ENCODE peak calls at places on chromosome 3, in five cellular contexts. C is activated naive CD8-positive, alpha-beta T cell treated with anti-CD3 and anti-CD28 coated beads, Interleukin-2, amount 50 U/mL, for 24 hours; V is lower lobe of right lung; X is left cardiac atrium; L is cardiac fibroblast. T is an unnamed sample.

GRCh38 chr3:6779140-6779539 is 81.8 kb upstream of the GRM7 start:
- DNase-seq in C (no peak), V (no peak), X (no peak), L (no peak), T (no peak)

GRCh38 chr3:64011685-64012084 is 11.6 kb downstream of the PSMD6 start:
- DNase-seq in C (no peak), V (no peak), X (no peak), L (peak; percentile 91), T (no peak)

GRCh38 chr3:15797600-15798303 is at the start of gene ANKRD28:
- DNase-seq in C (no peak), V (no peak), X (no peak), L (peak; percentile 98), T (peak; percentile 63)

GRCh38 chr3:157074490-157074889 is 85.5 kb downstream of the CCNL1 start:
- DNase-seq in C (no peak), V (no peak), X (no peak), L (no peak), T (no peak)

GRCh38 chr3:119420196-119420595 is 43.2 kb downstream of the TMEM39A start:
- DNase-seq in C (no peak), V (no peak), X (no peak), L (no peak), T (no peak)

GRCh38 chr3:30227571-30228301 is 378.7 kb upstream of the TGFBR2 start:
- DNase-seq in C (no peak), V (no peak), X (no peak), L (peak; percentile 97), T (no peak)

GRCh38 chr3:28240440-28240839 is 979 bp upstream of the CMC1 start:
- DNase-seq in C (peak; percentile 6), V (no peak), X (no peak), L (no peak), T (peak; percentile 31)

GRCh38 chr3:62832569-62832968 is 42.6 kb downstream of the CADPS start:
- DNase-seq in C (no peak), V (no peak), X (no peak), L (no peak), T (no peak)

GRCh38 chr3:101010316-101010715 is 17.1 kb upstream of the ABI3BP start:
- DNase-seq in C (no peak), V (no peak), X (no peak), L (peak; percentile 71), T (no peak)

GRCh38 chr3:142154186-142154585 is 4.8 kb upstream of the TFDP2 start:
- DNase-seq in C (no peak), V (no peak), X (no peak), L (no peak), T (no peak)

GRCh38 chr3:152283492-152284381 is 15.0 kb downstream of the MBNL1 start:
- DNase-seq in C (no peak), V (no peak), X (no peak), L (no peak), T (no peak)

GRCh38 chr3:79040701-79041100 is 727.1 kb downstream of the ROBO1 start:
- DNase-seq in C (no peak), V (no peak), X (no peak), L (peak; percentile 97), T (no peak)

GRCh38 chr3:186108106-186108940 is 566 bp downstream of the ETV5 start:
- DNase-seq in C (peak; percentile 33), V (peak; percentile 67), X (peak; percentile 49), L (peak; percentile 71), T (no peak)

GRCh38 chr3:30597131-30597768 is 9.2 kb upstream of the TGFBR2 start:
- DNase-seq in C (no peak), V (no peak), X (no peak), L (peak; percentile 89), T (no peak)

GRCh38 chr3:70811880-70812279 is 499.4 kb upstream of the MDFIC2 start:
- DNase-seq in C (no peak), V (no peak), X (peak; percentile 24), L (peak; percentile 89), T (no peak)

GRCh38 chr3:126401611-126402160 is 7.0 kb downstream of the CFAP100 start:
- DNase-seq in C (no peak), V (no peak), X (no peak), L (no peak), T (no peak)

GRCh38 chr3:54837964-54838363 is 89.9 kb downstream of the LRTM1 start:
- DNase-seq in C (no peak), V (no peak), X (no peak), L (peak; percentile 47), T (no peak)

GRCh38 chr3:84683493-84683892 is 275.3 kb upstream of the CADM2 start:
- DNase-seq in C (no peak), V (no peak), X (no peak), L (no peak), T (no peak)

GRCh38 chr3:116045251-116045770 is 400.0 kb downstream of the LSAMP start:
- DNase-seq in C (no peak), V (no peak), X (no peak), L (no peak), T (no peak)

GRCh38 chr3:26624209-26624775 is 1.7 kb downstream of the LRRC3B start:
- DNase-seq in C (no peak), V (no peak), X (no peak), L (no peak), T (no peak)

GRCh38 chr3:78116874-78117273 is 1077.0 kb downstream of the ROBO2 start:
- DNase-seq in C (no peak), V (no peak), X (no peak), L (peak; percentile 66), T (no peak)

GRCh38 chr3:164351126-164351525 is 727.2 kb downstream of the SI start:
- DNase-seq in C (no peak), V (no peak), X (no peak), L (no peak), T (no peak)

GRCh38 chr3:64248247-64248646 is 23.0 kb upstream of the PRICKLE2 start:
- DNase-seq in C (no peak), V (no peak), X (no peak), L (no peak), T (no peak)

GRCh38 chr3:192887047-192887446 is 30.6 kb downstream of the MB21D2 start:
- DNase-seq in C (no peak), V (no peak), X (no peak), L (peak; percentile 96), T (no peak)

GRCh38 chr3:184380210-184380626 is 364 bp downstream of the CHRD start:
- DNase-seq in C (peak; percentile 29), V (peak; percentile 66), X (peak; percentile 75), L (peak; percentile 16), T (no peak)

GRCh38 chr3:187669675-187670504 is at the start of gene SST:
- DNase-seq in C (peak; percentile 37), V (peak; percentile 47), X (peak; percentile 57), L (peak; percentile 55), T (no peak)

GRCh38 chr3:131723343-131723742 is 220.6 kb upstream of the MRPL3 start:
- DNase-seq in C (no peak), V (no peak), X (no peak), L (no peak), T (no peak)

GRCh38 chr3:15973930-15974329 is 176.2 kb upstream of the ANKRD28 start:
- DNase-seq in C (no peak), V (no peak), X (no peak), L (no peak), T (no peak)

GRCh38 chr3:132006605-132007204 is 28.1 kb downstream of the CPNE4 start:
- DNase-seq in C (peak; percentile 15), V (peak; percentile 45), X (no peak), L (peak; percentile 62), T (no peak)

GRCh38 chr3:98962189-98962930 is 60.9 kb upstream of the DCBLD2 start:
- DNase-seq in C (no peak), V (no peak), X (no peak), L (peak; percentile 94), T (no peak)

GRCh38 chr3:143970773-143971366 is 753 bp upstream of the DIPK2A start:
- DNase-seq in C (peak; percentile 71), V (peak; percentile 73), X (peak; percentile 54), L (peak; percentile 62), T (peak; percentile 77)

GRCh38 chr3:169812844-169813677 is at the start of the genes LRRC34 and LRRIQ4:
- DNase-seq in C (peak; percentile 80), V (peak; percentile 92), X (peak; percentile 88), L (peak; percentile 91), T (peak; percentile 57)

GRCh38 chr3:14890470-14890869 is 56.9 kb upstream of the NR2C2 start:
- DNase-seq in C (no peak), V (no peak), X (no peak), L (no peak), T (no peak)

GRCh38 chr3:128296469-128297251 is 143.4 kb downstream of the EEFSEC start:
- DNase-seq in C (no peak), V (no peak), X (no peak), L (no peak), T (no peak)

GRCh38 chr3:46586738-46587246 is 20.7 kb upstream of the LRRC2 start:
- DNase-seq in C (no peak), V (no peak), X (no peak), L (no peak), T (no peak)

GRCh38 chr3:156599475-156599874 is 44.6 kb upstream of the SSR3 start:
- DNase-seq in C (no peak), V (no peak), X (no peak), L (no peak), T (no peak)

GRCh38 chr3:180990494-180990893 is 958 bp upstream of the DNAJC19 start:
- DNase-seq in C (no peak), V (no peak), X (no peak), L (no peak), T (no peak)